ENCODE peak calls at places on chromosomes 4 and X, in six cellular contexts. F, I, J, W, G and A are unnamed samples. For H3K4me1, the result is how much of the 10 kb centered on the place peaks cover.

GRCh38 chr4:2070421-2071251 is 11.5 kb downstream of the NAT8L start:
- DNase-seq in I (no peak), G (no peak), W (peak), F (no peak), J (no peak), A (no peak)

GRCh38 chrX:136694491-136695087 is 46.6 kb downstream of the CD40LG start:
- DNase-seq in W (no peak), F (peak), I (no peak), G (no peak), J (no peak), A (peak)

GRCh38 chr4:147843162-147843561 is 111.3 kb downstream of the ARHGAP10 start:
- DNase-seq in F (no peak), W (no peak), J (no peak), G (no peak), I (no peak), A (peak)

GRCh38 chrX:83535417-83536244 is 27.5 kb downstream of the POU3F4 start:
- DNase-seq in I (no peak), W (no peak), G (no peak), J (no peak), F (peak), A (no peak)

GRCh38 chrX:76279007-76279406 is 106.1 kb downstream of the PBDC1 start:
- DNase-seq in W (no peak), I (peak), F (peak), J (no peak), G (no peak), A (peak)

GRCh38 chr4:10084651-10085320 is 31.8 kb downstream of the WDR1 start:
- DNase-seq in F (no peak), I (no peak), G (no peak), J (no peak), W (peak), A (no peak)

GRCh38 chr4:26879805-26880204 is 19.2 kb downstream of the STIM2 start:
- DNase-seq in I (no peak), J (no peak), W (no peak), F (peak), G (no peak), A (no peak)

GRCh38 chr4:61204353-61204752 is 4.2 kb downstream of the ADGRL3 start:
- DNase-seq in F (peak), I (no peak), W (no peak), G (no peak), J (no peak), A (peak)

GRCh38 chrX:68146054-68146453 is 287.2 kb downstream of the OPHN1 start:
- DNase-seq in G (no peak), J (no peak), I (no peak), W (no peak), F (peak), A (peak)

GRCh38 chrX:122770581-122770980 is 413.5 kb upstream of the GRIA3 start:
- DNase-seq in J (no peak), I (no peak), G (no peak), F (peak), W (no peak), A (no peak)

GRCh38 chrX:153153516-153153915 is 25.6 kb upstream of the MAGEA1 start:
- DNase-seq in G (no peak), W (no peak), J (no peak), F (no peak), I (no peak), A (no peak)

GRCh38 chrX:129791961-129792570 is 12.3 kb downstream of the SASH3 start:
- DNase-seq in J (no peak), W (no peak), G (no peak), F (no peak), I (no peak), A (no peak)

GRCh38 chr4:4590496-4590895 is 48.6 kb upstream of the STX18 start:
- DNase-seq in I (no peak), G (no peak), F (peak), J (no peak), W (no peak), A (no peak)

GRCh38 chrX:96407501-96407900 is 277.1 kb upstream of the DIAPH2 start:
- DNase-seq in G (no peak), W (no peak), I (peak), F (peak), J (no peak), A (peak)

GRCh38 chrX:24619647-24620046 is 27.5 kb downstream of the PCYT1B start:
- DNase-seq in I (no peak), F (peak), G (no peak), J (peak), W (no peak), A (peak)

GRCh38 chr4:1716065-1716945 is 4.2 kb upstream of the SLBP start:
- DNase-seq in I (no peak), J (no peak), G (no peak), F (no peak), W (peak), A (no peak)

GRCh38 chr4:11635336-11635735 is 206.6 kb upstream of the HS3ST1 start:
- DNase-seq in I (no peak), F (peak), G (no peak), W (no peak), J (no peak), A (peak)

GRCh38 chr4:4394644-4395043 is 7.7 kb downstream of the NSG1 start:
- DNase-seq in I (no peak), G (no peak), J (no peak), F (peak), W (peak), A (no peak)

GRCh38 chr4:80489798-80490197 is 154.3 kb downstream of the CFAP299 start:
- DNase-seq in W (no peak), J (no peak), I (no peak), F (no peak), G (no peak), A (no peak)

GRCh38 chr4:11250510-11250909 is 178.2 kb downstream of the HS3ST1 start:
- DNase-seq in W (no peak), I (no peak), F (no peak), G (no peak), J (no peak), A (no peak)

GRCh38 chrX:24219320-24219719 is 69.8 kb downstream of the ZFX start:
- DNase-seq in J (no peak), F (no peak), W (no peak), G (no peak), I (no peak), A (no peak)

GRCh38 chrX:123348468-123348867 is 164.4 kb downstream of the GRIA3 start:
- DNase-seq in G (no peak), F (peak), W (no peak), J (no peak), I (no peak), A (no peak)

GRCh38 chrX:104324461-104324860 is 69.7 kb upstream of the ESX1 start:
- DNase-seq in G (no peak), W (no peak), I (no peak), F (no peak), J (no peak), A (no peak)

GRCh38 chr4:143626134-143626859 is 74.2 kb downstream of the FREM3 start:
- DNase-seq in G (no peak), J (peak), I (peak), W (peak), F (peak), A (peak)

GRCh38 chr4:78174931-78175330 is 117.8 kb downstream of the FRAS1 start:
- DNase-seq in F (no peak), G (no peak), J (no peak), I (no peak), W (no peak), A (no peak)

GRCh38 chr4:158172558-158173258 is at the start of gene GASK1B:
- DNase-seq in I (no peak), J (no peak), F (peak), G (no peak), W (no peak), A (peak)

GRCh38 chrX:7580127-7580526 is 262.8 kb upstream of the VCX start:
- DNase-seq in G (no peak), W (no peak), J (no peak), F (no peak), I (no peak), A (no peak)

GRCh38 chr4:95889662-95890061 is 49.8 kb downstream of the PDHA2 start:
- DNase-seq in W (no peak), G (no peak), I (no peak), F (peak), J (no peak), A (peak)

GRCh38 chr4:42632653-42633382 is 24.1 kb downstream of the ATP8A1 start:
- DNase-seq in F (no peak), J (no peak), I (no peak), G (no peak), W (no peak), A (no peak)

GRCh38 chr4:76784237-76784636 is 113.7 kb downstream of the SOWAHB start:
- DNase-seq in G (no peak), W (no peak), F (no peak), I (no peak), J (no peak), A (no peak)

GRCh38 chr4:57231781-57232180 is 121.6 kb upstream of the IGFBP7 start:
- DNase-seq in W (no peak), J (no peak), G (no peak), F (peak), I (no peak), A (no peak)

GRCh38 chr4:107044170-107044569 is 8.1 kb upstream of the DKK2 start:
- DNase-seq in F (no peak), I (no peak), W (no peak), G (no peak), J (no peak), A (no peak)

GRCh38 chr4:185992585-185992984 is 76.4 kb upstream of the TLR3 start:
- DNase-seq in I (no peak), J (no peak), F (no peak), W (no peak), G (no peak), A (no peak)

GRCh38 chrX:110665636-110666035 is 130.0 kb downstream of the CHRDL1 start:
- DNase-seq in I (peak), F (peak), J (no peak), G (no peak), W (no peak), A (peak)

GRCh38 chr4:82429728-82430192 is 502 bp downstream of the HNRNPDL start:
- DNase-seq in I (no peak), G (peak), F (peak), W (no peak), J (no peak), A (no peak)

GRCh38 chrX:17082831-17083230 is 136.4 kb downstream of the REPS2 start:
- DNase-seq in G (no peak), W (no peak), F (peak), J (no peak), I (no peak), A (peak)

GRCh38 chr4:74449571-74450297 is 4.8 kb downstream of the AREG start:
- DNase-seq in I (no peak), G (no peak), W (no peak), F (peak), J (no peak), A (no peak)

GRCh38 chr4:74453846-74454742 is 9.2 kb downstream of the AREG start:
- DNase-seq in F (no peak), J (no peak), W (no peak), I (no peak), G (no peak), A (no peak)

GRCh38 chr4:74450298-74450683 is 5.4 kb downstream of the AREG start:
- DNase-seq in F (no peak), J (no peak), W (no peak), G (no peak), I (no peak), A (no peak)

GRCh38 chr4:74453037-74453635 is 8.2 kb downstream of the AREG start:
- DNase-seq in G (no peak), W (no peak), J (no peak), F (no peak), I (no peak), A (no peak)

GRCh38 chr4:74451214-74451661 is 6.3 kb downstream of the AREG start:
- DNase-seq in F (peak), W (no peak), G (no peak), J (peak), I (no peak), A (no peak)
- H3K4me1 ChIP-seq in F (under half), W (under half), G (under half), J (under half), I (under half), A (under half)

DNA sequence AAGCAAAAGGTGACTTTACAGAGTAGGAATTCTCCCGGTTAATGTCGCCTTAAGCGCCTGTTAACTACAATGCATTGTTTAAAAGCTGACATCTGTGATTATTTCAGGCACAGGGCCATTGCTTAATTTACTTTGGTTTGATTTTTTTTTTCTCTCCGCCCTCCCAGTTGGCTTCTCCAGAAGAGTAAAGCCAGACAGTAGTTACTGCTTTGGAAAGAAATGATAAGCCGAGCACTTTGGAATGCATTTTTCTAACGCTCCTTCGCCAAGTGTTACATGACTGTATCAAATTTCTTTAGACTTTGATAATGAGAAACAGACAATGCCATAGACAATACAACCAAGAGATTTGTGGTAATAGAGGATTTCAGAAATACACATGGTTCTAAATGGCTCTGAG is 383.0 kb upstream of the TENM3 start:
- DNase-seq in F (peak), W (no peak), J (no peak), I (no peak), G (no peak), A (no peak)
- H3K4me1 ChIP-seq in F (under half), W (under half), J (under half), I (under half), G (under half), A (under half)

DNA sequence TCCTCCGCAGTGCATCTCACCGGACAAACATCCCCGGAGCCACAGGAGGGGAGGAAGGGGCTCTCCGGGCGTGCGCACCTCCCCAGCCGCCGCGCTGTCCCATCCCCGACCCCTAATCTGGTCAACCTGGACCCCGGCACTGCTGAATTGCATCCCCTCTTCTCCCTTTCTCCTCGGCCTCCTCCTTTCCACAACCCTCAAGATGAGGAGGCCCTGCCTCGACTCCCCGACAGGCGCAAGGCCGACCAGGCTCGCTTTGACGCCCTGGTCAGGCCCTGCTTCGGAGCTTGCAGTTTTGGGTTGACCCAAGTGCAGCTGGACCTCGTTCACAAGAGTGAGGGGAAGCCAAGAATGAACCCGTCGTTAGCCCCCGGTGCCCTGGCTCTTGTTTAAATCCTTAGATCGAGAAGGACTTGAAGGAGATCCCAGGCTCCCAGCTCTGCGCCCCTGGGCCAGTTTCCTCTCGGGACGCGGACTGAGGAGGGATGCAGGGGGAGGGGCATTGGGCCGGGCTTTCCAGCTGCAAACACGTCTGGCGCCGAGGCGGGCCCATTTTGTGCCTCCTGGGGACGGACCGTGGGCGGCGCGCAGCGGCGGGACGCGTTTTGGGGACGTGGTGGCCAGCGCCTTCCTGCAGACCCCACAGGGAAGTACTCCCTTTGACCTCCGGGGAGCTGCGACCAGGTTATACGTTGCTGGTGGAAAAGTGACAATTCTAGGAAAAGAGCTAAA is 2.5 kb downstream of the PDGFRA start:
- DNase-seq in J (peak), G (no peak), F (peak), W (peak), I (peak), A (peak)
- H3K4me1 ChIP-seq in J (under half), G (under half), F (under half), W (under half), I (under half), A (under half)

DNA sequence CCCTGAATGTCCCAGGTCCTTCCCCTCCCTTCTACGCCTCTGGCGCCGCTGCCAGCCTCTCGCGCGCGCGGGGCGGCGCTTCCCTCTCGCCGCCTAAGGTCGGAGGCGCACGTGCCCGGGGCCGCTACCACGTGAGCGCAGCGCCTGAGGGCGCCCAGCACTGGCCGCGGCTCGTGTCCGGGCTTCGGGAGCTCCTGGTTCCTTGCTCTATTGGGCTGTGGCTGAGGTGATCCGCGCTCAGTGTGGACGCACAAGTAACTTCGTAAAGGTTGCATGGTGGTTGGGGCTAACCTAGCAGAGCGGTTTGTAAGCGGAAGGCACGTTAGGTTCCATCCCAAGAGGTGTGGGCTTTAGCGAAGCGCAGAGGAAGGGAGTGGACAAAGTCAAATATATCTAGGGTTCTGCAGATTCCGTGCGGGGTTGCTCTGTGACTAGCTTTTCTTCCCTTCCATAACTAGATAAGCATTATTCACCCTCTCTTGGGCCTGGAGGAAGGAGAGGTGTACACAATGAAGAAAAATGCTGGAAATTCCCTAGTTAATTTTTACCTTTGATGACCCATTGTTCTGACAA is 1.8 kb downstream of the TLL1 start:
- DNase-seq in I (peak), G (no peak), F (no peak), J (no peak), W (peak), A (peak)
- H3K4me1 ChIP-seq in I (under half), G (under half), F (under half), J (under half), W (under half), A (under half)

GRCh38 chr4:51850294-51850693 is 7.3 kb downstream of the DCUN1D4 start:
- DNase-seq in I (no peak), G (no peak), F (no peak), W (no peak), J (no peak), A (no peak)

GRCh38 chr4:51851090-51851936 is 8.4 kb downstream of the DCUN1D4 start:
- DNase-seq in J (no peak), G (no peak), F (no peak), I (no peak), W (no peak), A (no peak)

GRCh38 chr4:51853027-51853682 is 10.2 kb downstream of the DCUN1D4 start:
- DNase-seq in I (peak), W (no peak), J (no peak), G (no peak), F (peak), A (peak)

GRCh38 chr4:51849430-51849829 is 6.5 kb downstream of the DCUN1D4 start:
- DNase-seq in G (no peak), F (no peak), J (no peak), I (no peak), W (no peak), A (no peak)

DNA sequence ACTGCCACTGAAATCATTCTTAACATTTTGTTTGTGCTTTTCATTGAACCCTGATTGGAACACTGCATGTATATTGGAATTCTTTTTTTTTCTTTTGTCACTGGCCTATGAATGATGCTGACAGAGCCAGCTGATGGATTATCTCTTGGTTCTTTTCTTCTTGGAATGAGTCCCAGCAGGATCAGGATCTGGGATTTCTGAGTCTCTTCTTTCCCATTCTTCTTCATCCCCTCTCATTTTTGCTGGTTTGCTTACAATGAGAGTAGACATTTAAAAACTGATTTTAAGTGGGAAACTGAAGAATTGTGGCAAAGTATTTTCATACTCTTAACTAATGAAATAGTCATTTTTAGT is 9.0 kb downstream of the DCUN1D4 start:
- DNase-seq in G (no peak), F (no peak), J (no peak), I (no peak), W (no peak), A (no peak)
- H3K4me1 ChIP-seq in G (under half), F (under half), J (under half), I (under half), W (under half), A (under half)

DNA sequence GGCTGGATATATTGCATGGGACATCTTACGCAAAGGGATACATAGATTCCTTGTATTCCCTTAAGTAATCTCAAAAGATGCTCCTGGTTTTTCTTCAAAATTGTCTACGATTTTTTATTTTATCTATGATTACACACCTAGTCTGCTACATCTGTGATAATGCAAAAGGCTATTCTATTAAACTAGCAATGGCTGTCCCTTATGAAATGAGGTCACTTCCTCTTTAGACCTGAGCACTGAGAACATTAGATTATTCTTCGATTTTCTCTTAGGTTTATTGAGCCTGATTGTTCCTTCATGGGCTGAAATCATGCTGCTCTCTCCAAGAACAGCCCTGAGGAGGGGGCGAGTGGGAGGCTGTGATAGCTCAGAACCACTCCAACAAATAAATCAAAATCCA is 126.8 kb upstream of the ENPP6 start:
- DNase-seq in W (no peak), G (no peak), J (no peak), F (no peak), I (no peak), A (no peak)
- H3K4me1 ChIP-seq in W (under half), G (under half), J (under half), F (under half), I (under half), A (under half)

DNA sequence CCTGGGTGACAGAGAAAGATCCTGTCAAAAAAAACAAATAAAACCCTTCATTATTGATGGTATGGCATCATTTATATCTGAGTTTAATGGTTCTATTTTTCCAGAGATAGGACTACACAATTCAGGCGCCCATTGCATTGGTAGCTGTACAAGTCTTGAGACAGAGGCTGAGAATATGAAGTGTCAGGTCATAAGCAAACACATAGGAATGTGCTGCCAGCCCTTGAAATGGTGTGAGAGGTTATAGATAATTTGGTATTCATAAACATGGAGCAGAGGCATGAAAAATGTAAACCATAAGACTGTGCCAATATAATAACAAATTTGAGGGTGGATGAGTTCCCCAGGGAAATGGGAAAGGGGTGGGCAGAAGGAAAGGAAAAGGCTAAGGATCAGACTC is 50.7 kb downstream of the MAOA start:
- DNase-seq in I (no peak), F (no peak), G (no peak), J (no peak), W (no peak), A (no peak)
- H3K4me1 ChIP-seq in I (under half), F (under half), G (under half), J (under half), W (under half), A (under half)